ENCODE peak calls at places on chromosomes 7 and 10, in seven cellular contexts. N is NCI-H1694 treated with DMSO at 0.1 percent for 48 hours, A is HEK293T, T is IMR-90, G is NCI-H1092, B is H4, Q is AML-193. E is an unnamed sample.

GRCh38 chr10:114442115-114442630 is 37.9 kb upstream of the AFAP1L2 start:
- DNase-seq in N (no peak), A (no peak), T (no peak), G (no peak), B (no peak), Q (no peak), E (no peak)

GRCh38 chr10:118569882-118570252 is 25.6 kb downstream of the PRLHR start:
- DNase-seq in N (no peak), A (no peak), T (no peak), G (no peak), B (no peak), Q (no peak), E (no peak)

GRCh38 chr7:70458195-70458695 is 673.7 kb upstream of the GALNT17 start:
- DNase-seq in N (no peak), A (no peak), T (no peak), G (no peak), B (no peak), Q (no peak), E (no peak)

GRCh38 chr10:111360260-111360925 is 283.6 kb downstream of the ADRA2A start:
- DNase-seq in N (peak), A (peak), T (no peak), G (peak), B (peak), Q (peak), E (peak)

GRCh38 chr7:2460188-2460587 is 16.0 kb downstream of the GRIFIN start:
- DNase-seq in N (no peak), A (no peak), T (no peak), G (no peak), B (no peak), Q (no peak), E (no peak)

GRCh38 chr10:11210211-11210922 is 192.7 kb downstream of the CELF2 start:
- DNase-seq in N (no peak), A (no peak), T (no peak), G (no peak), B (no peak), Q (no peak), E (no peak)

GRCh38 chr7:24778543-24779282 is 21.4 kb upstream of the GSDME start:
- DNase-seq in N (no peak), A (no peak), T (peak), G (no peak), B (peak), Q (peak), E (no peak)

GRCh38 chr10:125156739-125157472 is 3.5 kb downstream of the CTBP2 start:
- DNase-seq in N (no peak), A (no peak), T (no peak), G (no peak), B (no peak), Q (no peak), E (no peak)

GRCh38 chr7:100539436-100540006 is 518 bp downstream of the AGFG2 start:
- DNase-seq in N (no peak), A (no peak), T (no peak), G (no peak), B (no peak), Q (no peak), E (no peak)

GRCh38 chr10:59536151-59536550 is 173.5 kb downstream of the SLC16A9 start:
- DNase-seq in N (no peak), A (no peak), T (peak), G (no peak), B (peak), Q (no peak), E (peak)

E was measured in kidney glomerular epithelial cell.